ENCODE peak calls at places on chromosome 21, in six cellular contexts. One of them, this sample, is unnamed.

GRCh38 chr21:42703173-42703908 is 49.9 kb downstream of the PDE9A start:
- DNase-seq in A549: no peak
- DNase-seq in psoas muscle: no peak
- DNase-seq in Panc1: no peak
- DNase-seq in body of pancreas: no peak
- DNase-seq in H1: no peak
- DNase-seq in this sample: no peak

GRCh38 chr21:31235671-31236450 is 108.2 kb downstream of the TIAM1 start:
- DNase-seq in A549: no peak
- DNase-seq in psoas muscle: no peak
- DNase-seq in Panc1: no peak
- DNase-seq in body of pancreas: no peak
- DNase-seq in H1: no peak
- DNase-seq in this sample: no peak

GRCh38 chr21:30206551-30207251 is 9.2 kb downstream of the CLDN8 start:
- DNase-seq in A549: no peak
- DNase-seq in psoas muscle: no peak
- DNase-seq in Panc1: no peak
- DNase-seq in body of pancreas: no peak
- DNase-seq in H1: no peak
- DNase-seq in this sample: peak

GRCh38 chr21:35273331-35273730 is 224.2 kb upstream of the RUNX1 start:
- DNase-seq in A549: no peak
- DNase-seq in psoas muscle: no peak
- DNase-seq in Panc1: no peak
- DNase-seq in body of pancreas: no peak
- DNase-seq in H1: no peak
- DNase-seq in this sample: peak

GRCh38 chr21:41321211-41321907 is 4.8 kb downstream of the FAM3B start:
- DNase-seq in A549: no peak
- DNase-seq in psoas muscle: no peak
- DNase-seq in Panc1: no peak
- DNase-seq in body of pancreas: no peak
- DNase-seq in H1: no peak
- DNase-seq in this sample: no peak

GRCh38 chr21:32889596-32889995 is 118.0 kb upstream of the PAXBP1 start:
- DNase-seq in A549: no peak
- DNase-seq in psoas muscle: no peak
- DNase-seq in Panc1: no peak
- DNase-seq in body of pancreas: no peak
- DNase-seq in H1: no peak
- DNase-seq in this sample: no peak

GRCh38 chr21:17388226-17388625 is 124.6 kb upstream of the CXADR start:
- DNase-seq in A549: no peak
- DNase-seq in psoas muscle: no peak
- DNase-seq in Panc1: no peak
- DNase-seq in body of pancreas: no peak
- DNase-seq in H1: no peak
- DNase-seq in this sample: peak

GRCh38 chr21:40950970-40951369 is 104.0 kb upstream of the DSCAM start:
- DNase-seq in A549: no peak
- DNase-seq in psoas muscle: no peak
- DNase-seq in Panc1: no peak
- DNase-seq in body of pancreas: no peak
- DNase-seq in H1: no peak
- DNase-seq in this sample: no peak

GRCh38 chr21:44088401-44088780 is 18.8 kb upstream of the PWP2 start:
- DNase-seq in A549: no peak
- DNase-seq in psoas muscle: no peak
- DNase-seq in Panc1: no peak
- DNase-seq in body of pancreas: no peak
- DNase-seq in H1: no peak
- DNase-seq in this sample: no peak

GRCh38 chr21:10272216-10272615 is 249.2 kb upstream of the TPTE start:
- DNase-seq in A549: no peak
- DNase-seq in psoas muscle: no peak
- DNase-seq in Panc1: no peak
- DNase-seq in body of pancreas: no peak
- DNase-seq in H1: no peak
- DNase-seq in this sample: peak

GRCh38 chr21:43306911-43307676 is 119.8 kb downstream of the SIK1 start:
- DNase-seq in A549: peak
- DNase-seq in psoas muscle: peak
- DNase-seq in Panc1: peak
- DNase-seq in body of pancreas: no peak
- DNase-seq in H1: no peak
- DNase-seq in this sample: no peak

GRCh38 chr21:35217504-35218060 is 168.5 kb upstream of the RUNX1 start:
- DNase-seq in A549: peak
- DNase-seq in psoas muscle: no peak
- DNase-seq in Panc1: peak
- DNase-seq in body of pancreas: no peak
- DNase-seq in H1: peak
- DNase-seq in this sample: peak

GRCh38 chr21:41366522-41367151 is 4.8 kb downstream of the MX2 start:
- DNase-seq in A549: peak
- DNase-seq in psoas muscle: peak
- DNase-seq in Panc1: no peak
- DNase-seq in body of pancreas: peak
- DNase-seq in H1: no peak
- DNase-seq in this sample: no peak

GRCh38 chr21:15976807-15977206 is 247.0 kb downstream of the USP25 start:
- DNase-seq in A549: no peak
- DNase-seq in psoas muscle: no peak
- DNase-seq in Panc1: no peak
- DNase-seq in body of pancreas: no peak
- DNase-seq in H1: no peak
- DNase-seq in this sample: peak

DNA sequence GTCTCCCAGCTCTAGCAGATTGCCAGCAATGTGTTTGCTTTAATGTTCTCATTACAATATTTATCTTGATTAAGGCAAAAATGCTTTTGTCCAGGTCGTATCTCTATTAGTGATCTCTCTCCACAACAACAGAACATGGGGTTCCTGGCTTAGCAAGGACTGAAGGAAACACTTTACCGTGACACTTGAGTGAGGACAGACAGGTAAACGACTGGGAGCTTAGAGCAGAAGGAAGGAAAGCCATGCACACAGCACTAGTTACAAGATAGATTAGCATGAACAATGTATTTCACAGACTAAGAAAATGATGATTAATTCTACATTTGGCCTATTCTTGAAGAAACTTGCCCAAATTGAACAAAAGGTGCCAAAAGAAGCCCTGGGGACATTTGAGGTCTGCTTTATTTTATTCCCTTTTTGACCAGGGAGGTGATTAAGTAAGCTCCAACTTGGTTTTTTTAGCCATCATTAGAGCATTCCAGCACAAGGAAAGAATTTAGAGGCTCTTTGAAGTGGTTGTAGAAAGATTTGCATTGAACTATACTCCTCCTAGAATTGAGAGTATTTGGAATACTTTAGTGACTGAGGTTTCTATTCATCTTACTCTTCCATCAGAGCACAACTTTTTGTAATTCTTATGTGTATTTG is 248.5 kb downstream of the USP25 start:
- DNase-seq in A549: no peak
- DNase-seq in psoas muscle: no peak
- DNase-seq in Panc1: no peak
- DNase-seq in body of pancreas: no peak
- DNase-seq in H1: no peak
- DNase-seq in this sample: peak
- H3K27ac ChIP-seq in A549: no peak
- H3K27ac ChIP-seq in psoas muscle: no peak
- H3K27ac ChIP-seq in Panc1: no peak
- H3K27ac ChIP-seq in body of pancreas: no peak
- H3K27ac ChIP-seq in H1: no peak
- H3K27ac ChIP-seq in this sample: peak

GRCh38 chr21:36499578-36500471 is 19.9 kb upstream of the CLDN14 start:
- DNase-seq in A549: no peak
- DNase-seq in psoas muscle: peak
- DNase-seq in Panc1: no peak
- DNase-seq in body of pancreas: peak
- DNase-seq in H1: no peak
- DNase-seq in this sample: no peak
- H3K27ac ChIP-seq in A549: no peak
- H3K27ac ChIP-seq in psoas muscle: no peak
- H3K27ac ChIP-seq in Panc1: no peak
- H3K27ac ChIP-seq in body of pancreas: peak
- H3K27ac ChIP-seq in H1: no peak
- H3K27ac ChIP-seq in this sample: no peak

GRCh38 chr21:45290948-45291612 is 3.4 kb upstream of the POFUT2 start:
- DNase-seq in A549: no peak
- DNase-seq in psoas muscle: no peak
- DNase-seq in Panc1: no peak
- DNase-seq in body of pancreas: peak
- DNase-seq in H1: no peak
- DNase-seq in this sample: peak

GRCh38 chr21:45289655-45290515 is 2.2 kb upstream of the POFUT2 start:
- DNase-seq in A549: peak
- DNase-seq in psoas muscle: no peak
- DNase-seq in Panc1: no peak
- DNase-seq in body of pancreas: peak
- DNase-seq in H1: no peak
- DNase-seq in this sample: peak

GRCh38 chr21:45293214-45293725 is 5.6 kb upstream of the POFUT2 start:
- DNase-seq in A549: no peak
- DNase-seq in psoas muscle: no peak
- DNase-seq in Panc1: no peak
- DNase-seq in body of pancreas: peak
- DNase-seq in H1: no peak
- DNase-seq in this sample: no peak

GRCh38 chr21:45292399-45293213 is 4.9 kb upstream of the POFUT2 start:
- DNase-seq in A549: peak
- DNase-seq in psoas muscle: peak
- DNase-seq in Panc1: no peak
- DNase-seq in body of pancreas: peak
- DNase-seq in H1: peak
- DNase-seq in this sample: peak

DNA sequence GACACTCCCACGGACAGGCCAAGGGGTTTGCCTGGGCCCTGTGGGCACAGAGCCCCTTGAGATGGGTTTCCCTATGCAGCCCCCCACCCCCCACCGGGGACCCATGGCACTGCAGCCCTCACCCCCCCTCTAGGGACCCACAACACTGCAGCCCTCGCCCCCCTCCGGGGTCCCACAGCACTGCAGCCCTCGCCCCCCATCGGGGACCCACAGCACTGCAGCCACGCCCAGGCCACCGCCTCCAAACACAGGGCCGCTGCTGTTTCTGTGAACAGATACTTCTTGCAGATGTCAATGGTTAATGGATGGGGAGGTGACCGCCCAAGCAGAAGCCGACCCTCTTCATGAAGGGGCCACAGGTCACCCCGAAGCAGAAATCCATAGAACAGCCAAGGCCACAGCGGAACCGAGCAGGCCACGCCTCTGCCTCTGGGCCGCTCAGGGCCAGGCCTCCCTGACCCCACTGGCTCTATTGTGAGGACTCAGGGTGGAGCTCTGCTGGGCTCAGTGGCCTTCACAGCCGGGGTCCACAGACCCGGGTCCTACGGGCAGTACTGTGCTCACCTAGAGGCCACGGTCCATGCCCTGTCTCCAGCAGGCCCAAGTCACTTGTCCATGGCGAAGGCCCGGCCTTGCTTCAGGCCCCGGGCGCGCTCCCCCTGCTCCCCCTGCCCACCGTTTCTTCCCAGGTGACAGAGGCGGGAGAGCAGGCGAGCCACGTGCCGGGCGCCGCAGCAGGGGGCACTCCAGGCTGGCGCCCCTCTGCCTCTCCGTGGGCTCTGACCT is 4.1 kb upstream of the POFUT2 start:
- DNase-seq in A549: no peak
- DNase-seq in psoas muscle: no peak
- DNase-seq in Panc1: no peak
- DNase-seq in body of pancreas: peak
- DNase-seq in H1: no peak
- DNase-seq in this sample: no peak
- H3K27ac ChIP-seq in A549: peak
- H3K27ac ChIP-seq in psoas muscle: no peak
- H3K27ac ChIP-seq in Panc1: peak
- H3K27ac ChIP-seq in body of pancreas: peak
- H3K27ac ChIP-seq in H1: no peak
- H3K27ac ChIP-seq in this sample: no peak

GRCh38 chr21:26798856-26799751 is 46.1 kb downstream of the ADAMTS1 start:
- DNase-seq in A549: no peak
- DNase-seq in psoas muscle: no peak
- DNase-seq in Panc1: no peak
- DNase-seq in body of pancreas: no peak
- DNase-seq in H1: no peak
- DNase-seq in this sample: no peak
- H3K27ac ChIP-seq in A549: no peak
- H3K27ac ChIP-seq in psoas muscle: no peak
- H3K27ac ChIP-seq in Panc1: no peak
- H3K27ac ChIP-seq in body of pancreas: no peak
- H3K27ac ChIP-seq in H1: no peak
- H3K27ac ChIP-seq in this sample: no peak

GRCh38 chr21:39576518-39577128 is 36.1 kb upstream of the B3GALT5 start:
- DNase-seq in A549: no peak
- DNase-seq in psoas muscle: no peak
- DNase-seq in Panc1: no peak
- DNase-seq in body of pancreas: no peak
- DNase-seq in H1: no peak
- DNase-seq in this sample: peak
- H3K27ac ChIP-seq in A549: no peak
- H3K27ac ChIP-seq in psoas muscle: no peak
- H3K27ac ChIP-seq in Panc1: no peak
- H3K27ac ChIP-seq in body of pancreas: no peak
- H3K27ac ChIP-seq in H1: no peak
- H3K27ac ChIP-seq in this sample: no peak

DNA sequence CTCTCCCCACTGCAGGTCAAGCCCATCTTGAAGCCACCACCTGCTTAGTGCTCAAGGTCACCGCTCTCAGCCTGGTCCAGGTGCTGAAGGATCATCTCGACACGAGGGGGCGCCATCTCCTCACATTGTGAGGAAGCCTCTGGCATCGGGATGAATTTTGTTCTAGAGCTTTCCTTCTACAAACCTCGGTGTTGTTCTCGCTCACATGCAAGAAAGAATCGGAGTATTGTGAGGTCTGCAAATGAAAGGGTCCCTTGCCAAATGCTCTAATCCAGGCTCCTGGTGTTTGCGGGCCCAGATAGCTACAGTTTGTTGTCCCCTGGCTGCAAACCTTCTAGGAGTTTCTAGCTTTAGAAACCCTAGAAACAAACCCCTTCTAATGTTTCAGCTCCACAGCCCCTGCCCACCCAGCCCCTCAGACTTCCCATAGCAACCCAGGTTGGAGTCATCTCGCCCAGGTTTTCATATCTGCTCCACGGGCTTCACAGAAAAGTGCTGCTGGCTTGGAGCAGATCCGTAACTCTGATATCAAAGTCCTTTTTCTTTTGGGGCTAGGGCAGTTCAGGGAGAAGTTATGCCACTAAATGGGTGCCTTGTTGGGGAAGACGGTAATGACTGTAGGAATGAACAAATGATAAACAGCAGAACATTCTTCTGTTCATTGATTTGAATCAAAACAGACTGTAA is 8.6 kb upstream of the ATP5PO start:
- DNase-seq in A549: peak
- DNase-seq in psoas muscle: peak
- DNase-seq in Panc1: peak
- DNase-seq in body of pancreas: peak
- DNase-seq in H1: peak
- DNase-seq in this sample: peak
- H3K27ac ChIP-seq in A549: peak
- H3K27ac ChIP-seq in psoas muscle: no peak
- H3K27ac ChIP-seq in Panc1: peak
- H3K27ac ChIP-seq in body of pancreas: no peak
- H3K27ac ChIP-seq in H1: no peak
- H3K27ac ChIP-seq in this sample: no peak